ENCODE peak calls at places on chromosomes 16 and 17, in five cellular contexts. R, T, K, N and Y are unnamed samples.

GRCh38 chr16:87791295-87792204 is 25.8 kb upstream of the KLHDC4 start:
- DNase-seq in K (no peak), N (no peak), R (no peak), T (peak), Y (no peak)

GRCh38 chr17:76371656-76372628 is 12.5 kb upstream of the SPHK1 start:
- DNase-seq in N (no peak), T (no peak), R (no peak), K (no peak), Y (no peak)

GRCh38 chr16:69890114-69890890 is 60.8 kb upstream of the CLEC18A start:
- DNase-seq in R (no peak), N (peak), K (no peak), T (peak), Y (no peak)

GRCh38 chr16:55116165-55116894 is 185.7 kb downstream of the IRX5 start:
- DNase-seq in K (no peak), N (no peak), R (no peak), T (no peak), Y (no peak)

GRCh38 chr17:14559220-14559619 is 258.3 kb downstream of the HS3ST3B1 start:
- DNase-seq in N (no peak), K (no peak), R (no peak), T (no peak), Y (no peak)

GRCh38 chr17:63126607-63127006 is 160.6 kb downstream of the TANC2 start:
- DNase-seq in T (no peak), R (no peak), N (no peak), K (no peak), Y (no peak)

GRCh38 chr17:39963826-39964225 is 1.0 kb downstream of the GSDMA start:
- DNase-seq in T (no peak), R (peak), K (no peak), N (no peak), Y (no peak)

GRCh38 chr16:67158637-67159600 is 790 bp downstream of the TRADD start:
- DNase-seq in N (peak), K (no peak), R (peak), T (no peak), Y (no peak)

GRCh38 chr17:6591599-6592158 is 35.3 kb upstream of the PITPNM3 start:
- DNase-seq in N (no peak), T (no peak), K (no peak), R (no peak), Y (no peak)

GRCh38 chr16:50692999-50693781 is at the start of gene NOD2:
- DNase-seq in T (no peak), N (no peak), R (no peak), K (no peak), Y (no peak)

GRCh38 chr17:15436399-15437369 is 30.7 kb downstream of the CDRT4 start:
- DNase-seq in N (peak), K (peak), R (no peak), T (peak), Y (peak)

GRCh38 chr16:85656351-85657266 is 32.1 kb downstream of the GINS2 start:
- DNase-seq in T (no peak), K (no peak), R (no peak), N (no peak), Y (no peak)

GRCh38 chr16:74709477-74709877 is 8.8 kb upstream of the MLKL start:
- DNase-seq in R (peak), T (peak), K (peak), N (peak), Y (peak)